ENCODE peak calls at places on chromosomes 1 and 21, in four cellular contexts. Y, Z, L and Q are unnamed samples.

GRCh38 chr21:31403596-31404333 is 59.7 kb upstream of the TIAM1 start:
- DNase-seq in Y (no peak), Z (no peak), L (no peak), Q (no peak)

GRCh38 chr1:17973694-17974093 is 133.9 kb upstream of the IGSF21 start:
- DNase-seq in Z (no peak), L (no peak), Y (no peak), Q (no peak)

GRCh38 chr1:53378061-53378460 is 50.2 kb upstream of the LRP8 start:
- DNase-seq in L (no peak), Y (no peak), Z (peak), Q (no peak)

GRCh38 chr1:225767591-225768540 is 9.8 kb upstream of the SRP9 start:
- DNase-seq in L (peak), Y (no peak), Z (peak), Q (no peak)

GRCh38 chr1:153655333-153655732 is 3.2 kb upstream of the SNAPIN start:
- DNase-seq in Y (no peak), Z (no peak), L (no peak), Q (no peak)

GRCh38 chr21:38346286-38346685 is 89.5 kb downstream of the KCNJ15 start:
- DNase-seq in Z (peak), L (no peak), Y (no peak), Q (no peak)

GRCh38 chr21:41418393-41418792 is 7.6 kb upstream of the MX1 start:
- DNase-seq in Y (no peak), Z (peak), L (no peak), Q (no peak)

GRCh38 chr1:33260435-33260980 is 4.2 kb downstream of the ZNF362 start:
- DNase-seq in Y (no peak), Z (no peak), L (no peak), Q (no peak)

GRCh38 chr1:26097696-26098095 is 13.9 kb upstream of the PDIK1L start:
- DNase-seq in Y (peak), Z (no peak), L (no peak), Q (no peak)

GRCh38 chr1:66576645-66577044 is 42.7 kb downstream of the SGIP1 start:
- DNase-seq in Y (no peak), Z (no peak), L (no peak), Q (no peak)

GRCh38 chr1:217469983-217470382 is 160.9 kb downstream of the GPATCH2 start:
- DNase-seq in Z (no peak), Y (no peak), L (no peak), Q (no peak)

GRCh38 chr1:217462159-217462558 is 168.7 kb downstream of the GPATCH2 start:
- DNase-seq in Y (no peak), L (no peak), Z (no peak), Q (no peak)

DNA sequence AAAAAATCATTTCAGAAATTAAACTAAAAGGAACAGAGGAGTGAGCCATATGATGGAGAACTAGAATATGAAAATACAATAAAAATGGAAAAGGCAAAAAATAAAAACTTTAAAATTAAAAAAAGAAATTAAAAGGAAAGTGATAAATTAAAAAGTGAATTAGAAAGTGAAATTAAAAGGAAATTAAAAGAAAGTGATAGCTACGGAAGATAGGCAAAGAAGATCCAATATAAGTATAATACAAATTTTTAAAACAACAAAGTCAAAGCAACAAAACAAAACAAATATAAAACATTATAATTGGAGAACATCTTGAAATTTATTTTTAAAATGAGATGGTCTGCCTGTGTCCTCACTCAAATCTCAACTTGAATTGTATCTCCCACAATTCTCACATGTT is 165.8 kb downstream of the GPATCH2 start:
- DNase-seq in L (no peak), Z (no peak), Y (no peak), Q (no peak)
- TF ChIP-seq CTCF in L (no peak), Z (no peak), Y (no peak), Q (no peak)

DNA sequence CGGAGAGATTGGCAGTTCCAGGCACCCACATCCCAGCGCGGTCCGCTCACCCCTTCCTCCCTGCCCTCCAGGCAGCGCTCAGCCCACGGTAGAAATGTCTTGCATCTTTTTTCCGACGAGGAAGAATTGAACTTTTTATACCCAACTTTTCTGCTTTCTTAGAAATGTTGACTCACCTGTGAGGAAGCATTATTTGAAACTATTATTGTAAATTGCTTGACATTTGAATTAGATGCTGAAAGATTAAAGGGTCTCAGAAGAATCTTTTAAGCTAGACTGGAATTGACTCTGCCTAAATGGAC is 912 bp upstream of the SIPA1L2 start:
- DNase-seq in Z (no peak), Y (no peak), L (no peak), Q (no peak)
- TF ChIP-seq CTCF in Z (no peak), Y (no peak), L (peak), Q (no peak)

DNA sequence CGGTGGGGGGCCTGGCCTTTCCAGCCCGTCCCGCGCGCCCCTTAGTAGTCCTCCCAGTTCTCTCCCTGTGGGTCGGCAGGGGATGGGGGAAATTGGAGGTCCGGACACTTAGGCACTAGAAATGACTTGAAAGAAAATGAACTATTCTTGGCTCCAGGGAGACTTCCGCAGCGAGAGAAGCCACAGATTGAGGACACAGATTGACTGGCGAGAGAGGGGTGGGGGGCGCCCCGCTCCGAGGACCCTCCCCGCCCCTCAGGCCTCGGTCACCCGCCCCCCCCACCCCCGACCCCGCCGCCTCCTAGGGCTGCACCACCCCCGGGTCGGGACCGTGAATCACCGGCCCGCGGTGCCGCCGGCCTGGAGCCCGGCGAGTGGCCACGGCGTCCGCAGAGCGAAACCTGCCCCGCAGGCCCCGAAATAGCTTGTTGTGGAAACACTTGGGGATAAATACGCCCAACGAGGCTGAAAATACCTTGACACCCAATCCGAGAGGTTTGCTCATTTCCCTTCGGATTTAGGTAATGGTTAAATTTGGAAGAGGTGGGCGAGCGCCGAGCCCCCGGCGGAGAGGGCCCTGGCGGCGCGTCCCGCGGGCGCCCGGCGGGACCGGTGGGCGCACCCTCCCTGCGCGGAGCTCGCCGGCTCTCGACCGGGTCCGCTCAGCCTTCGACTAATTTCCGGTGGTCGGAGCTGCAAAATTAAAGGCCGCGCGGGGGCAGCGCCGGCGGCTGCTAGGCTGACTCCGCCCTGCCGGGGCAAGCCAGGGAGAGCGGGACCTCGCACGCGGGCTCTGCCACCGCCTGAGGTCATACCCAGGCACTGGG is at the start of gene GFI1:
- DNase-seq in Z (no peak), Y (no peak), L (no peak), Q (peak)
- TF ChIP-seq CTCF in Z (no peak), Y (no peak), L (no peak), Q (no peak)

DNA sequence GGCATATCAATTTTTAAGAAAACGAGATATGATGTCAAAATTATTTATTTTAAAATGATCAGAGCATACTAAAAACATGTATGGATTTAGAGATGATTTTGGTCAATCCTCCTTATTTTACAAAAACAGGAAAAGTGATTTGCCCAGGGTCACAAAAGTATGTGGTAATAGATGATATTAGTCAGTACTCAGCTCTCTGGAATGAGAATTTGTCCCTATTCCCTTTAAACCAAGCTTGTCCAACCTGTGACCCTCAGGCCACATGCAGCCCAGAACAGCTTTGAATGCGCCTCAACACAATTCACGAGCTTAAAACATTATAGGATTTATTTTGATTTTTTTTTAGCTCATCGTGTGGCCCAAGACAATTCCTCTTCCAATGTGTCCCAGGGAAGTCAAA is 104.7 kb downstream of the AKT3 start:
- DNase-seq in Y (no peak), L (no peak), Z (no peak), Q (no peak)
- TF ChIP-seq CTCF in Y (no peak), L (no peak), Z (no peak), Q (no peak)

DNA sequence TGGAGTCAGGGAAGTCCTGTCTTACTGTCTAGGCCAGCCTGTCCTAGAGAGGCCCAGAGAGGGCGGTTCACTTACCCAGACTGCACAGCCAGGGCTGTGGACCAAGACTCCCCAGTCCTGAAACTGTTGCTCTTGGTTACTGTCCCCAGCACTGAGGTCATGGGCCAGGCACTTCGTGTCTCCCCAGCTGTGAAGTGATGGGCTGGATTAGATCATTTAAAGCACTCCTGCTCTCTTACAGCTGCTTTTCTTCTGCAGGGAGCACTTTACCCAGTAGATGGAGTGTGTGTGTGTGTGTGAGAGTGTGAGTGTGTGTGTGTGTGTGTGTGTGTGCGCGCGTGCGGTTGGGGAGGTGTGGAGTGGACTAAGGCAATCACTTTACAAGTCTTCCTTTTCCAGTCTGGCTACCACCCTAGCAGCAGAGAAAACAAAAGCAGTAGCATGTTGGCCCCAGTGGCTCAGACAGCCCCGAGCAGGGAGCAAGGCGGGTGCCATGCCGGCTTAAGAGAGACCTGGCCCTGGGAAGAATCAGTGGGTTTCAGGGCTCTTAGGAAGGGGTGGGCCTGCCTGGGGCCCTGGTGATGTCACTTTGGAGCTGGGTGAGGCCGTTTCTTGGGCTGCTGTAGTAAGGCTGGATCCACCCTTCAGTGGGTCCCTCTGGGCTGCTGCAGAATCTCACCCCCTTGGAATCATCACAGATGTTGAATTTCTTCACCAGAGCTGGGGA is 2.4 kb downstream of the SPSB1 start:
- DNase-seq in Y (no peak), Z (no peak), L (peak), Q (no peak)
- TF ChIP-seq CTCF in Y (peak), Z (no peak), L (peak), Q (no peak)

GRCh38 chr1:81781749-81782148 is 19.0 kb upstream of the ADGRL2 start:
- DNase-seq in Y (no peak), Z (no peak), L (no peak), Q (no peak)

GRCh38 chr1:81775510-81775909 is 25.2 kb upstream of the ADGRL2 start:
- DNase-seq in Y (no peak), L (no peak), Z (no peak), Q (no peak)

DNA sequence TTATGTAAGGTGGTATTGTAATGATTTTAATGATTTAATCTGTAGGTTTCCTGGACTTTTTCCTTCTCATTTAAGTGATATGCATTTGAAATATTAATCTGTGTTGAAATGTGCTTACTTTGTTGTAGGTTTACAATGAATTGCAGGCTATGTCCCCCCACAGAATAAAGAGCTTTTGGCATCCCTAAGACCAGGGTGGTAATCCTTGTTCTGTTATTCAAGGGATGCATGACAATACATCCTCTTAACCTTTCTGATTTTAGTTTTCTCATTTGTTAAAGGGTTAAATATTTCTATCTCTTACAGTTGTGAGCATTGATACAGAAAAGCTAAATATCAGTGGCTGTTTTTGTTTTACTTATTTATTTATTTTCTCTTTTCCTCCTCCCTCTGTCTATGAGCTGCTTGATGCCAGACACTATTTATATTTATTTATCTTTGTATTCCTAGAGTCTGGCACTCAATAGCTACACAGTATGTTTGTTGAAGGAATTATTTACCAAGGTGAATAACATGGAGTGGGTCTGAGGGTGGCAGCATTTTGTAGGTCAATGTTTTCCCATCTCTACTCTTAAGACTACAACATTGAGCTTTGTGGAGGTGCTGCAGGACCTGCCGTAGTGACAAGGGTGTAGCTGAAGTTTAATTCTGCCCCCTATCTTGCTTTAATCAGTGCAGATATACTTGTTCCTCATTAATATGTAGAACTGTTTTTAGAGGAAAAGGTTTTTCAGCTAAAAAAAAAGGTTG is 19.9 kb upstream of the ADGRL2 start:
- DNase-seq in Y (no peak), Z (no peak), L (no peak), Q (no peak)
- TF ChIP-seq CTCF in Y (no peak), Z (no peak), L (no peak), Q (no peak)

GRCh38 chr1:54884135-54884586 is 2.8 kb downstream of the DHCR24 start:
- DNase-seq in L (no peak), Y (no peak), Z (no peak), Q (no peak)

GRCh38 chr1:54884768-54885167 is 2.2 kb downstream of the DHCR24 start:
- DNase-seq in Y (no peak), L (no peak), Z (no peak), Q (no peak)

GRCh38 chr1:54885237-54885679 is 1.7 kb downstream of the DHCR24 start:
- DNase-seq in Y (no peak), L (no peak), Z (no peak), Q (no peak)

GRCh38 chr1:54882483-54882882 is 4.5 kb downstream of the DHCR24 start:
- DNase-seq in Z (no peak), Y (no peak), L (no peak), Q (no peak)

DNA sequence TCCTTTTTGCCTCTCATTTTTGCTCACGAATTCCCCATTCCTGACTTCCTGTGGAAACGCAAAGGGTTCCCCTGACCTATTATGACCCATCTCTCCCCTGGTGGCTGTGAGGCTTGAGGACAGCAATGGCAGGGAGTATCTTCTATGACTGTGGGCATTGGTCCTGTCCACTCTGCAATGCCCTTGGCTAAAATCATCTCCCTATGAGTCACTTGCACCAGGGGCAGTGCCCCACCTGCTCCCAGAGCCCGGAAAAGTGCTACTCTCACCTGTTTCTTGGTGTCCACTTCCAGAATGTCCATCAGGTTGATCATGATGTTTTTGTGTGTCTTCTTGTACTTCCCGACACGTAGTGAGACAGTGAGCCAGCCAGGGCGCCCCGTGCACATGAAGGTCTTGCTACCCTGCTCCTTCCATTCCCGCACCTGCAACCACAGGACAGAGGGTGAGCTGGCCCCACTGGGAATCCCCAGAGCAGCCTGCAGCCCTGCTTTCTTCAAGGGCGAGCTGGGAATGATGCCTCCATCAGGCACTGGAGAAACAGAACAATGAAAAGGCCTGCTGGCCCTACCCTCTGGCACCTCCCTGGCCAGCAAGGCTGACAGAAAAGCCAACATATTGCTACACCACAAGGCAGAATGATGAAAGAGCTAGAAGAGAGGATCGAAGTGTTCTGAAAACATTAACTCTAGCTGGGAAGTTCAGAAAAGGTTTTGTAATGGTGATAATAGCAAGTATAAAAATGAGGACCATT is 3.5 kb downstream of the DHCR24 start:
- DNase-seq in Z (no peak), L (no peak), Y (no peak), Q (no peak)
- TF ChIP-seq CTCF in Z (no peak), L (no peak), Y (no peak), Q (no peak)